ENCODE peak calls at places on chromosomes 12 and 14, in four cellular contexts. One of them, this sample, is unnamed.
A peak's percentile ranks its signal among the peaks of the same experiment; 100 is the strongest.

GRCh38 chr12:104006929-104007328 is 41.3 kb downstream of the TDG start:
- DNase-seq in HTR-8/SVneo: peak; percentile 32
- DNase-seq in left lung: no peak
- DNase-seq in MCF 10A: peak; percentile 52
- DNase-seq in this sample: no peak

GRCh38 chr12:105083551-105084105 is 630 bp downstream of the ALDH1L2 start:
- DNase-seq in HTR-8/SVneo: no peak
- DNase-seq in left lung: peak; percentile 44
- DNase-seq in MCF 10A: peak; percentile 83
- DNase-seq in this sample: no peak

GRCh38 chr14:90714811-90715210 is 101.4 kb downstream of the TTC7B start:
- DNase-seq in HTR-8/SVneo: no peak
- DNase-seq in left lung: no peak
- DNase-seq in MCF 10A: no peak
- DNase-seq in this sample: no peak

GRCh38 chr12:81327458-81327857 is 249.6 kb downstream of the ACSS3 start:
- DNase-seq in HTR-8/SVneo: no peak
- DNase-seq in left lung: no peak
- DNase-seq in MCF 10A: no peak
- DNase-seq in this sample: no peak

GRCh38 chr12:108270035-108270840 is 68.9 kb downstream of the CMKLR1 start:
- DNase-seq in HTR-8/SVneo: no peak
- DNase-seq in left lung: no peak
- DNase-seq in MCF 10A: peak; percentile 50
- DNase-seq in this sample: no peak

GRCh38 chr12:58774731-58775130 is 145.6 kb downstream of the LRIG3 start:
- DNase-seq in HTR-8/SVneo: no peak
- DNase-seq in left lung: no peak
- DNase-seq in MCF 10A: no peak
- DNase-seq in this sample: no peak

GRCh38 chr14:58812050-58812690 is 174.4 kb downstream of the DACT1 start:
- DNase-seq in HTR-8/SVneo: no peak
- DNase-seq in left lung: no peak
- DNase-seq in MCF 10A: no peak
- DNase-seq in this sample: no peak

GRCh38 chr12:90274407-90274806 is 565.8 kb upstream of the ATP2B1 start:
- DNase-seq in HTR-8/SVneo: no peak
- DNase-seq in left lung: no peak
- DNase-seq in MCF 10A: no peak
- DNase-seq in this sample: no peak

GRCh38 chr12:96397756-96398421 is 2.4 kb downstream of the CDK17 start:
- DNase-seq in HTR-8/SVneo: peak; percentile 15
- DNase-seq in left lung: no peak
- DNase-seq in MCF 10A: peak; percentile 24
- DNase-seq in this sample: no peak

GRCh38 chr14:51862171-51862838 is 1.9 kb downstream of the GNG2 start:
- DNase-seq in HTR-8/SVneo: no peak
- DNase-seq in left lung: no peak
- DNase-seq in MCF 10A: no peak
- DNase-seq in this sample: no peak

GRCh38 chr12:96720363-96720705 is 186.7 kb upstream of the NEDD1 start:
- DNase-seq in HTR-8/SVneo: no peak
- DNase-seq in left lung: no peak
- DNase-seq in MCF 10A: peak; percentile 5
- DNase-seq in this sample: no peak

GRCh38 chr14:34699873-34700621 is 14.3 kb downstream of the CFL2 start:
- DNase-seq in HTR-8/SVneo: peak; percentile 82
- DNase-seq in left lung: no peak
- DNase-seq in MCF 10A: peak; percentile 80
- DNase-seq in this sample: no peak

GRCh38 chr12:108304633-108305032 is 34.5 kb downstream of the CMKLR1 start:
- DNase-seq in HTR-8/SVneo: no peak
- DNase-seq in left lung: no peak
- DNase-seq in MCF 10A: no peak
- DNase-seq in this sample: no peak

GRCh38 chr14:93825235-93825553 is 36.9 kb upstream of the PRIMA1 start:
- DNase-seq in HTR-8/SVneo: no peak
- DNase-seq in left lung: no peak
- DNase-seq in MCF 10A: no peak
- DNase-seq in this sample: no peak

GRCh38 chr12:43758247-43758727 is 303 bp downstream of the PUS7L start:
- DNase-seq in HTR-8/SVneo: peak; percentile 22
- DNase-seq in left lung: peak; percentile 47
- DNase-seq in MCF 10A: peak; percentile 42
- DNase-seq in this sample: peak; percentile 3

GRCh38 chr12:124646385-124647230 is 79.2 kb upstream of the NCOR2 start:
- DNase-seq in HTR-8/SVneo: no peak
- DNase-seq in left lung: peak; percentile 61
- DNase-seq in MCF 10A: no peak
- DNase-seq in this sample: no peak

GRCh38 chr12:53499261-53500118 is at the start of gene MAP3K12:
- DNase-seq in HTR-8/SVneo: no peak
- DNase-seq in left lung: peak; percentile 77
- DNase-seq in MCF 10A: no peak
- DNase-seq in this sample: no peak

GRCh38 chr14:24241829-24242443 is 487 bp downstream of the TINF2 start:
- DNase-seq in HTR-8/SVneo: peak; percentile 81
- DNase-seq in left lung: peak; percentile 95
- DNase-seq in MCF 10A: peak; percentile 94
- DNase-seq in this sample: peak; percentile 68

GRCh38 chr12:52710744-52711143 is 7.4 kb upstream of the KRT77 start:
- DNase-seq in HTR-8/SVneo: no peak
- DNase-seq in left lung: no peak
- DNase-seq in MCF 10A: no peak
- DNase-seq in this sample: no peak

GRCh38 chr12:52524898-52525591 is 4.9 kb upstream of the KRT5 start:
- DNase-seq in HTR-8/SVneo: no peak
- DNase-seq in left lung: no peak
- DNase-seq in MCF 10A: peak; percentile 67
- DNase-seq in this sample: no peak

GRCh38 chr12:49882248-49882850 is 21.4 kb downstream of the FAIM2 start:
- DNase-seq in HTR-8/SVneo: no peak
- DNase-seq in left lung: no peak
- DNase-seq in MCF 10A: no peak
- DNase-seq in this sample: peak; percentile 50

GRCh38 chr12:92927055-92927435 is 2.0 kb downstream of the EEA1 start:
- DNase-seq in HTR-8/SVneo: no peak
- DNase-seq in left lung: no peak
- DNase-seq in MCF 10A: peak; percentile 57
- DNase-seq in this sample: no peak

GRCh38 chr12:113469893-113470743 is 1.6 kb downstream of the LHX5 start:
- DNase-seq in HTR-8/SVneo: no peak
- DNase-seq in left lung: no peak
- DNase-seq in MCF 10A: no peak
- DNase-seq in this sample: no peak

GRCh38 chr14:61401461-61401860 is 80.1 kb downstream of the PRKCH start:
- DNase-seq in HTR-8/SVneo: no peak
- DNase-seq in left lung: no peak
- DNase-seq in MCF 10A: no peak
- DNase-seq in this sample: no peak

GRCh38 chr14:52342849-52343606 is 28.9 kb downstream of the PTGER2 start:
- DNase-seq in HTR-8/SVneo: peak; percentile 68
- DNase-seq in left lung: no peak
- DNase-seq in MCF 10A: peak; percentile 88
- DNase-seq in this sample: no peak

GRCh38 chr12:12839886-12840285 is 26.7 kb downstream of the DDX47 start:
- DNase-seq in HTR-8/SVneo: peak; percentile 78
- DNase-seq in left lung: peak; percentile 53
- DNase-seq in MCF 10A: peak; percentile 92
- DNase-seq in this sample: no peak